ENCODE peak calls at places on chromosomes 6 and 20, in nine cellular contexts. V is CD8-positive, alpha-beta T cell; D is GM13977; B is prostate gland; Y is heart right ventricle; G is HFF-Myc; A is GF-D8; I is EL; F is HFFc6. U is an unnamed sample.

GRCh38 chr20:47137231-47137865 is 219.2 kb downstream of the ZMYND8 start:
- DNase-seq in V (no peak), D (no peak), B (no peak), Y (no peak), G (no peak), A (no peak), I (peak), F (peak), U (no peak)

GRCh38 chr20:37502654-37503053 is 18.4 kb upstream of the NNAT start:
- DNase-seq in V (no peak), D (no peak), B (no peak), Y (no peak), G (no peak), A (no peak), I (no peak), F (no peak), U (no peak)

GRCh38 chr6:152948150-152948768 is 34.6 kb downstream of the FBXO5 start:
- DNase-seq in V (no peak), D (peak), B (no peak), Y (peak), G (peak), A (no peak), I (peak), F (peak), U (peak)

GRCh38 chr6:704037-704436 is 11.1 kb upstream of the EXOC2 start:
- DNase-seq in V (no peak), D (no peak), B (no peak), Y (no peak), G (no peak), A (no peak), I (no peak), F (no peak), U (no peak)

GRCh38 chr6:15663057-15663638 is 320 bp upstream of the DTNBP1 start:
- DNase-seq in V (peak), D (peak), B (no peak), Y (no peak), G (peak), A (peak), I (peak), F (peak), U (no peak)

GRCh38 chr6:47126647-47127339 is 84.7 kb upstream of the ADGRF1 start:
- DNase-seq in V (no peak), D (no peak), B (no peak), Y (peak), G (no peak), A (no peak), I (no peak), F (no peak), U (no peak)

GRCh38 chr6:16684896-16685554 is 76.2 kb downstream of the ATXN1 start:
- DNase-seq in V (peak), D (peak), B (no peak), Y (no peak), G (no peak), A (no peak), I (peak), F (no peak), U (no peak)

GRCh38 chr6:44699851-44700250 is 312.3 kb downstream of the CDC5L start:
- DNase-seq in V (no peak), D (no peak), B (no peak), Y (no peak), G (no peak), A (no peak), I (no peak), F (no peak), U (no peak)

GRCh38 chr6:31450736-31451135 is 47.2 kb upstream of the MICB start:
- DNase-seq in V (no peak), D (no peak), B (no peak), Y (no peak), G (no peak), A (no peak), I (no peak), F (no peak), U (no peak)

GRCh38 chr6:8130399-8130798 is 28.1 kb upstream of the EEF1E1 start:
- DNase-seq in V (no peak), D (no peak), B (no peak), Y (no peak), G (no peak), A (no peak), I (peak), F (no peak), U (no peak)

GRCh38 chr6:143545976-143546547 is 34.5 kb upstream of the FUCA2 start:
- DNase-seq in V (no peak), D (no peak), B (no peak), Y (no peak), G (no peak), A (no peak), I (peak), F (peak), U (no peak)

GRCh38 chr6:137323860-137324259 is 104.7 kb upstream of the IFNGR1 start:
- DNase-seq in V (no peak), D (no peak), B (no peak), Y (no peak), G (no peak), A (no peak), I (no peak), F (no peak), U (no peak)

GRCh38 chr6:129089357-129089756 is 206.4 kb downstream of the LAMA2 start:
- DNase-seq in V (no peak), D (no peak), B (no peak), Y (no peak), G (no peak), A (no peak), I (no peak), F (no peak), U (no peak)

GRCh38 chr6:168081858-168082546 is 3.0 kb upstream of the FRMD1 start:
- DNase-seq in V (no peak), D (no peak), B (no peak), Y (no peak), G (no peak), A (no peak), I (no peak), F (no peak), U (no peak)

GRCh38 chr6:31952140-31952805 is 6.4 kb downstream of the CFB start:
- DNase-seq in V (no peak), D (no peak), B (peak), Y (no peak), G (no peak), A (no peak), I (peak), F (peak), U (peak)

GRCh38 chr6:12298995-12299394 is 8.8 kb downstream of the EDN1 start:
- DNase-seq in V (no peak), D (no peak), B (no peak), Y (no peak), G (no peak), A (no peak), I (no peak), F (no peak), U (no peak)

GRCh38 chr20:36726168-36726567 is 19.7 kb downstream of the NDRG3 start:
- DNase-seq in V (no peak), D (no peak), B (no peak), Y (no peak), G (no peak), A (no peak), I (no peak), F (no peak), U (no peak)

GRCh38 chr6:9482030-9482731 is 932.7 kb downstream of the TFAP2A start:
- DNase-seq in V (no peak), D (no peak), B (no peak), Y (no peak), G (peak), A (no peak), I (peak), F (peak), U (no peak)

GRCh38 chr20:1187605-1188171 is 2.9 kb upstream of the TMEM74B start:
- DNase-seq in V (no peak), D (no peak), B (no peak), Y (no peak), G (no peak), A (peak), I (no peak), F (no peak), U (no peak)

GRCh38 chr6:158415666-158416065 is 103.4 kb downstream of the TULP4 start:
- DNase-seq in V (no peak), D (no peak), B (no peak), Y (no peak), G (no peak), A (no peak), I (no peak), F (no peak), U (no peak)

GRCh38 chr20:11274137-11274536 is 600.3 kb upstream of the JAG1 start:
- DNase-seq in V (no peak), D (peak), B (peak), Y (peak), G (peak), A (no peak), I (peak), F (peak), U (peak)

GRCh38 chr6:98747246-98747645 is 87.1 kb upstream of the POU3F2 start:
- DNase-seq in V (no peak), D (no peak), B (no peak), Y (no peak), G (no peak), A (no peak), I (no peak), F (no peak), U (no peak)

GRCh38 chr20:24720957-24721356 is 228.1 kb upstream of the CST7 start:
- DNase-seq in V (no peak), D (no peak), B (no peak), Y (no peak), G (no peak), A (no peak), I (no peak), F (no peak), U (no peak)

GRCh38 chr6:83804886-83805285 is 48.3 kb upstream of the RIPPLY2 start:
- DNase-seq in V (no peak), D (no peak), B (no peak), Y (no peak), G (no peak), A (no peak), I (no peak), F (no peak), U (no peak)

GRCh38 chr20:32945710-32946221 is 58.5 kb downstream of the SUN5 start:
- DNase-seq in V (no peak), D (no peak), B (no peak), Y (no peak), G (no peak), A (no peak), I (peak), F (peak), U (peak)

GRCh38 chr6:158290040-158290439 is 22.2 kb upstream of the TULP4 start:
- DNase-seq in V (no peak), D (no peak), B (no peak), Y (no peak), G (no peak), A (no peak), I (no peak), F (no peak), U (no peak)

GRCh38 chr20:43925215-43925614 is 10.6 kb downstream of the TOX2 start:
- DNase-seq in V (no peak), D (no peak), B (no peak), Y (no peak), G (no peak), A (no peak), I (peak), F (no peak), U (no peak)

GRCh38 chr20:62567246-62568044 is 74.9 kb upstream of the SLCO4A1 start:
- DNase-seq in V (no peak), D (no peak), B (no peak), Y (no peak), G (no peak), A (no peak), I (no peak), F (no peak), U (no peak)

GRCh38 chr6:112338310-112338709 is 8.8 kb upstream of the RFPL4B start:
- DNase-seq in V (no peak), D (no peak), B (no peak), Y (no peak), G (no peak), A (no peak), I (peak), F (peak), U (no peak)

GRCh38 chr6:33297956-33298772 is 578 bp downstream of the RGL2 start:
- DNase-seq in V (no peak), D (peak), B (peak), Y (peak), G (no peak), A (peak), I (peak), F (peak), U (no peak)

GRCh38 chr6:13710552-13711383 is 867 bp downstream of the RANBP9 start:
- DNase-seq in V (peak), D (peak), B (peak), Y (peak), G (no peak), A (no peak), I (peak), F (no peak), U (peak)

GRCh38 chr20:62985089-62985778 is 21.5 kb downstream of the BHLHE23 start:
- DNase-seq in V (no peak), D (no peak), B (no peak), Y (peak), G (no peak), A (no peak), I (no peak), F (no peak), U (peak)

GRCh38 chr6:23244300-23244699 is 674.9 kb downstream of the HDGFL1 start:
- DNase-seq in V (no peak), D (no peak), B (no peak), Y (no peak), G (no peak), A (no peak), I (peak), F (no peak), U (no peak)

GRCh38 chr20:46159101-46159897 is 41.2 kb downstream of the CD40 start:
- DNase-seq in V (no peak), D (no peak), B (no peak), Y (no peak), G (no peak), A (no peak), I (no peak), F (no peak), U (no peak)

GRCh38 chr20:57088436-57088835 is 178.0 kb downstream of the BMP7 start:
- DNase-seq in V (no peak), D (no peak), B (no peak), Y (no peak), G (no peak), A (no peak), I (no peak), F (peak), U (no peak)

GRCh38 chr6:87637106-87637505 is 47.2 kb downstream of the ORC3 start:
- DNase-seq in V (no peak), D (no peak), B (no peak), Y (no peak), G (no peak), A (no peak), I (no peak), F (no peak), U (no peak)

GRCh38 chr20:6685181-6685582 is 82.3 kb upstream of the BMP2 start:
- DNase-seq in V (no peak), D (no peak), B (no peak), Y (no peak), G (no peak), A (no peak), I (no peak), F (no peak), U (no peak)

GRCh38 chr6:49541210-49541724 is 9.2 kb upstream of the C6orf141 start:
- DNase-seq in V (no peak), D (no peak), B (no peak), Y (no peak), G (peak), A (no peak), I (peak), F (peak), U (peak)

GRCh38 chr6:148342146-148343027 is at the start of gene SASH1:
- DNase-seq in V (no peak), D (peak), B (peak), Y (peak), G (no peak), A (no peak), I (peak), F (peak), U (peak)